ENCODE peak calls at places on chromosomes 3 and 15, in four cellular contexts. H is omental fat pad, V is adrenal gland, I is fibroblast of lung. M is an unnamed sample.

GRCh38 chr3:197270558-197271317 is 27.7 kb downstream of the DLG1 start:
- DNase-seq in H (no peak), V (no peak), I (no peak), M (no peak)

GRCh38 chr15:86336051-86336788 is 256.5 kb downstream of the AGBL1 start:
- DNase-seq in H (no peak), V (no peak), I (no peak), M (no peak)

GRCh38 chr3:196501316-196502064 is 2.1 kb downstream of the RNF168 start:
- DNase-seq in H (no peak), V (no peak), I (peak), M (no peak)

GRCh38 chr3:13125092-13126015 is 52.1 kb upstream of the IQSEC1 start:
- DNase-seq in H (no peak), V (no peak), I (no peak), M (no peak)

GRCh38 chr3:193974147-193974546 is 161.8 kb upstream of the HES1 start:
- DNase-seq in H (no peak), V (no peak), I (peak), M (no peak)

GRCh38 chr15:84594617-84595290 is 6.1 kb upstream of the ZSCAN2 start:
- DNase-seq in H (no peak), V (no peak), I (no peak), M (no peak)

GRCh38 chr3:120450914-120451669 is at the start of gene FSTL1:
- DNase-seq in H (no peak), V (peak), I (peak), M (no peak)

GRCh38 chr3:46711305-46711704 is 6.4 kb downstream of the PRSS50 start:
- DNase-seq in H (no peak), V (peak), I (no peak), M (no peak)

GRCh38 chr15:71682051-71682450 is 128.3 kb upstream of the NR2E3 start:
- DNase-seq in H (no peak), V (no peak), I (no peak), M (no peak)

GRCh38 chr3:130857336-130858026 is 36.4 kb upstream of the ATP2C1 start:
- DNase-seq in H (no peak), V (no peak), I (no peak), M (no peak)

GRCh38 chr15:25685216-25685569 is 177.9 kb downstream of the ATP10A start:
- DNase-seq in H (no peak), V (no peak), I (no peak), M (no peak)

GRCh38 chr3:131957511-131957910 is 77.3 kb downstream of the CPNE4 start:
- DNase-seq in H (no peak), V (no peak), I (no peak), M (no peak)

GRCh38 chr15:45253330-45253729 is 1.3 kb downstream of the SLC28A2 start:
- DNase-seq in H (no peak), V (no peak), I (no peak), M (no peak)

GRCh38 chr3:15198686-15199085 is 7.4 kb upstream of the CAPN7 start:
- DNase-seq in H (no peak), V (no peak), I (no peak), M (no peak)

GRCh38 chr3:129118745-129119144 is 2.9 kb downstream of the RAB43 start:
- DNase-seq in H (no peak), V (no peak), I (no peak), M (no peak)

GRCh38 chr3:169929830-169930519 is 18.6 kb downstream of the SAMD7 start:
- DNase-seq in H (no peak), V (no peak), I (no peak), M (no peak)

GRCh38 chr3:100032262-100032661 is 82.0 kb downstream of the FILIP1L start:
- DNase-seq in H (no peak), V (no peak), I (peak), M (no peak)

GRCh38 chr3:115876860-115877646 is 253.7 kb downstream of the GAP43 start:
- DNase-seq in H (no peak), V (no peak), I (peak), M (no peak)

M was measured in thoracic aorta.